ENCODE peak calls at places on chromosomes 12 and 14, in four cellular contexts. Y is fibroblast of mammary gland; N is fibroblast of lung; W is CD4-positive, alpha-beta T cell. A is an unnamed sample.

GRCh38 chr12:112577473-112578334 is 159.0 kb downstream of the PTPN11 start:
- DNase-seq in Y (no peak), N (no peak), W (no peak), A (no peak)

GRCh38 chr14:60509438-60510253 is 700 bp downstream of the SIX6 start:
- DNase-seq in Y (no peak), N (peak; percentile 29), W (no peak), A (no peak)

GRCh38 chr12:93982847-93983315 is 165.5 kb upstream of the PLXNC1 start:
- DNase-seq in Y (peak; percentile 82), N (peak; percentile 94), W (no peak), A (no peak)

GRCh38 chr12:88299567-88300101 is 157.5 kb downstream of the TMTC3 start:
- DNase-seq in Y (peak; percentile 99), N (peak; percentile 99), W (no peak), A (no peak)

GRCh38 chr12:99147150-99147549 is 500.4 kb upstream of the GARIN6 start:
- DNase-seq in Y (no peak), N (no peak), W (no peak), A (no peak)

GRCh38 chr12:89883630-89884364 is 175.2 kb upstream of the ATP2B1 start:
- DNase-seq in Y (peak; percentile 44), N (peak; percentile 54), W (no peak), A (no peak)

GRCh38 chr12:90216815-90217214 is 508.2 kb upstream of the ATP2B1 start:
- DNase-seq in Y (peak; percentile 55), N (peak; percentile 70), W (no peak), A (no peak)

GRCh38 chr12:31001581-31002360 is 71.9 kb upstream of the DDX11 start:
- DNase-seq in Y (no peak), N (no peak), W (no peak), A (no peak)

GRCh38 chr14:89225607-89226006 is 191.4 kb downstream of the FOXN3 start:
- DNase-seq in Y (no peak), N (no peak), W (no peak), A (no peak)

GRCh38 chr12:1523558-1524050 is 70.8 kb downstream of the FBXL14 start:
- DNase-seq in Y (no peak), N (no peak), W (no peak), A (no peak)

GRCh38 chr12:26810330-26810729 is 22.7 kb downstream of the ITPR2 start:
- DNase-seq in Y (peak; percentile 76), N (peak; percentile 91), W (no peak), A (no peak)

GRCh38 chr14:94754391-94754942 is 15.4 kb downstream of the GSC start:
- DNase-seq in Y (no peak), N (no peak), W (no peak), A (no peak)

GRCh38 chr12:118650586-118650960 is 274.2 kb downstream of the SUDS3 start:
- DNase-seq in Y (no peak), N (no peak), W (no peak), A (no peak)

GRCh38 chr12:62843714-62844113 is 91.2 kb downstream of the PPM1H start:
- DNase-seq in Y (no peak), N (no peak), W (no peak), A (no peak)

GRCh38 chr14:73231874-73232851 is 5.1 kb upstream of the PAPLN start:
- DNase-seq in Y (no peak), N (no peak), W (no peak), A (no peak)

GRCh38 chr14:54486685-54487084 is 2.1 kb downstream of the GMFB start:
- DNase-seq in Y (no peak), N (no peak), W (no peak), A (no peak)

GRCh38 chr14:88669346-88669745 is 106.5 kb downstream of the ZC3H14 start:
- DNase-seq in Y (no peak), N (no peak), W (no peak), A (no peak)

GRCh38 chr14:81302613-81303012 is 81.9 kb upstream of the GTF2A1 start:
- DNase-seq in Y (no peak), N (no peak), W (no peak), A (no peak)

GRCh38 chr12:57811028-57811755 is 7.3 kb downstream of the AVIL start:
- DNase-seq in Y (no peak), N (no peak), W (no peak), A (no peak)

GRCh38 chr12:80472241-80472640 is 28.2 kb downstream of the PTPRQ start:
- DNase-seq in Y (peak; percentile 34), N (peak; percentile 14), W (no peak), A (no peak)

GRCh38 chr12:80470403-80470802 is 26.4 kb downstream of the PTPRQ start:
- DNase-seq in Y (no peak), N (no peak), W (no peak), A (no peak)

GRCh38 chr12:80469681-80470080 is 25.6 kb downstream of the PTPRQ start:
- DNase-seq in Y (peak; percentile 65), N (no peak), W (no peak), A (no peak)

GRCh38 chr12:80472912-80473500 is 29.0 kb downstream of the PTPRQ start:
- DNase-seq in Y (peak; percentile 90), N (peak; percentile 78), W (no peak), A (no peak)
- TF ChIP-seq CTCF in Y (peak; percentile 53), N (peak; percentile 51), W (no peak), A (no peak)

GRCh38 chr14:28142400-28143015 is 624.1 kb upstream of the FOXG1 start:
- DNase-seq in Y (peak; percentile 8), N (peak; percentile 6), W (no peak), A (no peak)
- TF ChIP-seq CTCF in Y (peak; percentile 31), N (peak; percentile 13), W (no peak), A (no peak)

DNA sequence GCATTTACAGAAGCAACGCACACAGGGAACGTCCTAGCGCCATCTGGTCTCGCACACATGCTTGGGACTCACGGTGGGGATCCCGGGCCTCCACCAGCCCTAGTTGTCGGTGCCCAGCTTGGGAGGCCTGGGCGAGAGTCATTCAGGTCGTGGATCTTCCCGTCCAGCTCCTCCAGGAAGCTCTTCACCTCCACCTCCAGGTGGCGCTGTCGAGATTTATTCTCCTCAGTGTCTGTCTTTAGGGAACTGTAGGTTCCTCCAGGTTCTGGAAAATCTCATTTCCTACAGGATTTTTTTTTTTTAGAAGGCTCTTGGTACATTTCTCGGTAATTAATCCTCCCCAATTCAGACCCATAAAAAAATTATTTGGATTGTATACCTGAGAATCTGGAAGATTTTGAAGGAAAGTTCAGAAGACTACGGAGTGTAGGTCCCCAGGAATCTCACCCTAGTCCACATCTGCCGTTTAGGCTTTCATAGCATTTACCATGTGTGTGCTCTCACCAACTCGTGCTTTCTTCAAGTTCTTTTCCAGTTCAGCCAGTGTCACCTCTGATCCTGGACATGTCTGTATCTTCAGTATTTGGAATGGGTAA is 910.0 kb downstream of the TMEM121 start:
- DNase-seq in Y (peak; percentile 10), N (no peak), W (peak; percentile 69), A (peak; percentile 41)
- TF ChIP-seq CTCF in Y (peak; percentile 17), N (no peak), W (peak; percentile 74), A (peak; percentile 70)

DNA sequence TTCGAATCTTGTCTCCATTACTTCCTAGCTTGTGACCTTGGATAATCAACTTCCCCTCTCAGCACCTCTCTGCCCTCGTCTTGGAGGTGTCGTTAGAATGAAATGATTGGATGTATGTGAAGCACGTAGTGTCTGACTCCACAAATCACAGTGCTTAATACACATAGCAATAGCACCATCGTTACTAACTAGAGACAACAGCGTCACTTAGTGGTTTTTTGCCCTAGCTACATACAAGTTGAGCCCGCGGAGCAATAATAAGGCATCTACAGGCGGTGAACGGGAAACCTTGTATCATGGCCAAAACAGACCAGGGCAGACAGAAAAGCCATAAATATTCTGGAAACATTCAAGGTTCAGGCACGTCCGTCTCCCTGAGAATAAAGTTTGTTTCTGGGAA is 154.9 kb downstream of the ASCL4 start:
- DNase-seq in Y (peak; percentile 31), N (peak; percentile 41), W (no peak), A (no peak)
- TF ChIP-seq CTCF in Y (peak; percentile 22), N (no peak), W (no peak), A (no peak)